ENCODE peak calls at places on chromosomes 11 and 22, in six cellular contexts. Y is fibroblast of lung, U is IMR-90, G is kidney, S is heart left ventricle, Q is WERI-Rb-1. M is an unnamed sample.

GRCh38 chr11:12539570-12539969 is 134.7 kb upstream of the TEAD1 start:
- DNase-seq in U (peak; percentile 99), Q (no peak), G (no peak), S (no peak), Y (peak; percentile 97), M (no peak)

GRCh38 chr22:46075764-46076531 is 74.4 kb upstream of the PPARA start:
- DNase-seq in Y (no peak), G (peak; percentile 70), U (no peak), Q (no peak), S (peak; percentile 31), M (no peak)

GRCh38 chr11:117117681-117118080 is 19.5 kb upstream of the SIK3 start:
- DNase-seq in S (no peak), Q (no peak), Y (no peak), U (no peak), G (no peak), M (no peak)

GRCh38 chr11:9765320-9766101 is 101.6 kb downstream of the SWAP70 start:
- DNase-seq in S (peak; percentile 80), G (peak; percentile 87), Y (peak; percentile 91), U (peak; percentile 95), Q (no peak), M (no peak)

GRCh38 chr11:2383823-2384722 is 7.0 kb downstream of the CD81 start:
- DNase-seq in U (no peak), G (peak; percentile 88), Y (no peak), S (peak; percentile 43), Q (no peak), M (no peak)

GRCh38 chr11:79438631-79439429 is 2.0 kb downstream of the TENM4 start:
- DNase-seq in G (no peak), S (no peak), Q (no peak), Y (peak; percentile 46), U (peak; percentile 42), M (no peak)

GRCh38 chr11:69156673-69157155 is 979 bp downstream of the SMIM38 start:
- DNase-seq in Q (no peak), Y (peak; percentile 57), G (no peak), S (peak; percentile 47), U (peak; percentile 29), M (peak; percentile 39)

GRCh38 chr11:44555031-44555800 is 10.2 kb upstream of the CD82 start:
- DNase-seq in Q (no peak), S (no peak), U (no peak), Y (no peak), G (no peak), M (no peak)

GRCh38 chr11:4891996-4892640 is 10.4 kb downstream of the OR51T1 start:
- DNase-seq in U (peak; percentile 93), S (no peak), G (no peak), Y (peak; percentile 86), Q (no peak), M (peak; percentile 86)

GRCh38 chr11:111331711-111332479 is 33.5 kb downstream of the POU2AF3 start:
- DNase-seq in Y (peak; percentile 23), U (peak; percentile 45), G (no peak), Q (no peak), S (no peak), M (no peak)

GRCh38 chr11:57358543-57358961 is 20.4 kb downstream of the P2RX3 start:
- DNase-seq in U (peak; percentile 10), Y (no peak), S (peak; percentile 51), G (no peak), Q (no peak), M (no peak)

GRCh38 chr11:121250843-121251242 is 41.7 kb upstream of the SC5D start:
- DNase-seq in G (no peak), Y (no peak), Q (no peak), S (no peak), U (no peak), M (no peak)

GRCh38 chr11:118109231-118109630 is 22.5 kb upstream of the SMIM35 start:
- DNase-seq in Q (no peak), G (no peak), U (peak; percentile 4), S (peak; percentile 73), Y (no peak), M (no peak)

GRCh38 chr11:111729441-111729840 is 36.7 kb downstream of the PPP2R1B start:
- DNase-seq in Y (peak; percentile 49), U (peak; percentile 43), S (no peak), Q (no peak), G (no peak), M (no peak)

GRCh38 chr11:9516113-9516512 is 55.3 kb downstream of the ZNF143 start:
- DNase-seq in Y (no peak), G (no peak), Q (no peak), S (no peak), U (no peak), M (no peak)

GRCh38 chr22:44254811-44255210 is 57.9 kb downstream of the SHISAL1 start:
- DNase-seq in G (no peak), S (no peak), Y (no peak), U (no peak), Q (no peak), M (no peak)

GRCh38 chr11:92227233-92227593 is 2.6 kb downstream of the FAT3 start:
- DNase-seq in S (no peak), U (no peak), Y (no peak), G (no peak), Q (peak; percentile 23), M (no peak)

GRCh38 chr11:85827768-85828639 is 17.1 kb upstream of the SYTL2 start:
- DNase-seq in G (no peak), S (no peak), Q (no peak), Y (peak; percentile 95), U (peak; percentile 91), M (peak; percentile 52)

GRCh38 chr11:66408488-66409214 is 12.2 kb upstream of the NPAS4 start:
- DNase-seq in S (peak; percentile 91), G (peak; percentile 96), U (peak; percentile 93), Y (peak; percentile 95), Q (peak; percentile 89), M (peak; percentile 19)
- H3K4me3 ChIP-seq in S (peak overlapping the region; percentile 52), G (no peak overlapping the region), U (peak overlapping the region; percentile 26), Y (peak overlapping the region; percentile 30), Q (peak overlapping the region; percentile 46), M (peak overlapping the region; percentile 32)

GRCh38 chr22:25148149-25148691 is 51.4 kb upstream of the CRYBB3 start:
- DNase-seq in U (no peak), G (no peak), Q (no peak), S (no peak), Y (no peak), M (no peak)
- TF ChIP-seq CTCF in U (no peak), G (no peak), Q (no peak), S (no peak), Y (no peak), M (peak; percentile 27)

DNA sequence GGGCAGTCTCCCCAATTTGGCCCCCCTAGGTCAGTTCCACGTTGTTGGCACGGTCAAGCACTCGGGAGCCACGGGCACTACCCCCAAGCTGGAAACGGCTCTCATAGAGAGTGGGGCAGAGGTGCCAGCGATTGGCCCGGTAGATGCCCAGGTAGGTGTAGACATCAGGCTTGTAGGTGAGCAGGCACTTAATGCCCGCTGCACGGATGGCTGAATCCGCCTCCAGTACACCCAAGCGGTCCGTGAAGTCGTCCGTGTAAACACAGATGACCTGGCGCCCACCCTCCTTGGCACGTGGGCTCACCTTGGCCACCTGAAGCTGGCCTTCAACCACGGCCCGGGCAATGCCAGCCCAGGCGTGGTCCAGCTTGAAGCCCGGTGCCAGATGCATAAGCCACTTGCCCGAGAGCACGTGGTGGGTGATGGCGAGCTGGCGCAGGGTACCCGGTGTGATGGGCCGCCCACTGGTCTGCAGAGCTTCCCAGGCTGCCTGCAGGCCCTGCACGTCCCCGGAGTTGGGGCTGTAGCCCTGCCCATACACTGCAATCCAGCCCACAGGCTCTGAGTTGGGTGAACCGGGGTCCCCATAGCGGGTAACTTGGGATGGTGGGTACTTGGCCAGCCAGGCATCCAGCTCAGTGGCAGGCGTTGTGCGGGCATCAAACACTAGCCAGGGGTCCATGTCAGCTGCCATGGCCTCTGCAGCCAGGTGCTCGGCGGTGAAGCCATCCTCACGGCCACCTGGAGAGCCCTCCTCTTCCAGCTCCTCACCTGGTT is 1.2 kb downstream of the C11orf68 start:
- DNase-seq in Y (no peak), Q (no peak), G (peak; percentile 80), U (no peak), S (no peak), M (no peak)
- H3K4me3 ChIP-seq in Y (peak overlapping the region; percentile 91), Q (peak overlapping the region; percentile 94), G (peak overlapping the region; percentile 57), U (peak overlapping the region; percentile 100), S (peak overlapping the region; percentile 93), M (peak overlapping the region; percentile 84)

GRCh38 chr11:64216879-64217278 is 9.1 kb downstream of the TRPT1 start:
- DNase-seq in Q (no peak), U (no peak), S (no peak), G (no peak), Y (no peak), M (no peak)
- TF ChIP-seq CTCF in Q (no peak), U (no peak), S (no peak), G (no peak), Y (no peak), M (no peak)

GRCh38 chr22:33984211-33984610 is 63.9 kb upstream of the LARGE1 start:
- DNase-seq in U (no peak), G (no peak), S (no peak), Q (no peak), Y (no peak), M (no peak)

GRCh38 chr22:33986167-33986771 is 66.0 kb upstream of the LARGE1 start:
- DNase-seq in U (no peak), S (no peak), Y (no peak), Q (no peak), G (no peak), M (no peak)

GRCh38 chr22:33986954-33987353 is 66.7 kb upstream of the LARGE1 start:
- DNase-seq in S (no peak), Q (no peak), G (no peak), Y (no peak), U (no peak), M (no peak)

GRCh38 chr22:33984741-33985287 is 64.5 kb upstream of the LARGE1 start:
- DNase-seq in G (no peak), Y (no peak), U (no peak), S (no peak), Q (no peak), M (no peak)

GRCh38 chr22:33985506-33985905 is 65.2 kb upstream of the LARGE1 start:
- DNase-seq in S (no peak), U (no peak), G (no peak), Q (no peak), Y (no peak), M (no peak)
- H3K4me3 ChIP-seq in S (no peak overlapping the region), U (no peak overlapping the region), G (no peak overlapping the region), Q (no peak overlapping the region), Y (no peak overlapping the region), M (no peak overlapping the region)

GRCh38 chr11:64652586-64653387 is 61.8 kb downstream of the SLC22A12 start:
- DNase-seq in Q (peak; percentile 88), G (peak; percentile 80), U (peak; percentile 55), Y (peak; percentile 64), S (peak; percentile 70), M (peak; percentile 22)

GRCh38 chr11:64649304-64649703 is 58.3 kb downstream of the SLC22A12 start:
- DNase-seq in G (no peak), S (no peak), Y (peak; percentile 7), Q (peak; percentile 70), U (no peak), M (no peak)

GRCh38 chr11:64648551-64648950 is 57.5 kb downstream of the SLC22A12 start:
- DNase-seq in Y (no peak), S (no peak), G (peak; percentile 52), Q (no peak), U (no peak), M (no peak)

GRCh38 chr11:64653388-64653973 is 62.5 kb downstream of the SLC22A12 start:
- DNase-seq in G (peak; percentile 42), Q (no peak), S (no peak), Y (no peak), U (no peak), M (no peak)

GRCh38 chr11:64650923-64651523 is 60.0 kb downstream of the SLC22A12 start:
- DNase-seq in G (peak; percentile 39), U (peak; percentile 19), Q (peak; percentile 50), S (no peak), Y (peak; percentile 8), M (no peak)
- TF ChIP-seq CTCF in G (peak; percentile 14), U (peak; percentile 46), Q (peak; percentile 82), S (peak; percentile 16), Y (peak; percentile 41), M (peak; percentile 57)

M was measured in retinal pigment epithelial cell.